ENCODE peak calls at places on chromosomes 2 and 18, in six cellular contexts. E is mesenchymal stem cell, O is IMR-90, B is H9, T is neuronal stem cell, Q is H1. Y is an unnamed sample.
A peak's percentile ranks its signal among the peaks of the same experiment; 100 is the strongest.

GRCh38 chr2:34652636-34653035 is 1053.5 kb upstream of the FAM98A start:
- DNase-seq in E (peak; percentile 9), O (no peak), B (no peak), T (peak; percentile 21), Q (no peak), Y (peak; percentile 42)

GRCh38 chr2:158443613-158444012 is 12.9 kb downstream of the CCDC148 start:
- DNase-seq in E (no peak), O (no peak), B (no peak), T (no peak), Q (no peak), Y (no peak)

GRCh38 chr2:180314086-180314485 is 307.0 kb upstream of the CWC22 start:
- DNase-seq in E (no peak), O (peak; percentile 77), B (no peak), T (no peak), Q (no peak), Y (no peak)

GRCh38 chr2:3434005-3434404 is 54.5 kb downstream of the TRAPPC12 start:
- DNase-seq in E (no peak), O (no peak), B (no peak), T (no peak), Q (no peak), Y (no peak)

GRCh38 chr2:174826051-174826450 is 61.8 kb upstream of the CHRNA1 start:
- DNase-seq in E (peak; percentile 9), O (no peak), B (no peak), T (no peak), Q (no peak), Y (no peak)

GRCh38 chr2:239472220-239472775 is 71.5 kb upstream of the HDAC4 start:
- DNase-seq in E (no peak), O (no peak), B (no peak), T (no peak), Q (no peak), Y (no peak)

GRCh38 chr2:96869281-96869823 is 528 bp downstream of the SEMA4C start:
- DNase-seq in E (peak; percentile 83), O (peak; percentile 74), B (no peak), T (no peak), Q (no peak), Y (peak; percentile 57)

GRCh38 chr2:241412144-241412543 is 56.1 kb downstream of the FARP2 start:
- DNase-seq in E (peak; percentile 4), O (peak; percentile 97), B (no peak), T (no peak), Q (no peak), Y (no peak)

GRCh38 chr2:64120928-64121327 is 23.3 kb downstream of the PELI1 start:
- DNase-seq in E (no peak), O (no peak), B (no peak), T (no peak), Q (no peak), Y (no peak)

GRCh38 chr2:182240862-182241371 is 185.9 kb downstream of the PDE1A start:
- DNase-seq in E (peak; percentile 42), O (peak; percentile 27), B (peak; percentile 45), T (no peak), Q (peak; percentile 10), Y (peak; percentile 17)

DNA sequence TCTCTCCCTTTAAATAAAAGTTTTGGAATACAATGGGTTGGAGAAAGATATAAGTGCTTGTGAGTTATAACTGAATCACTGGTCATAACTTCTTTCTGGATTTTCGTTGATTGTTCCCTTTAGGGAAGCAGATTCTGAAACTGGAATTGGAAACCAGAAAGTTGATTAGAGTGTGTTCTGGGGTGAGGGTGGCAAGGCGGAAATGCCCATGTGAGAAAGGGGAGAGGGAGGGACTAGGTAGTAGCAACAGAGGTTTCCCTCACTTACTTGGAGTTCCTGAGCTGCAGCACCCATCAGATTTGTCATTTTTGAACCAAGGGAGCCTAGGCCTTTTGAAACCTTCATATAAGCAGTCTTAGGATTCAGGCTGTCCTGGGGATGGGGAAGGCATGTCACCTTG is 453.4 kb downstream of the KCNJ3 start:
- DNase-seq in E (no peak), O (no peak), B (no peak), T (no peak), Q (no peak), Y (no peak)
- H3K4me1 ChIP-seq in E (no peaks in the 10 kb centered on the region), O (no peaks in the 10 kb centered on the region), B (no peaks in the 10 kb centered on the region), T (peaks cover 2% of the 10 kb centered on the region), Q (no peaks in the 10 kb centered on the region), Y (no peaks in the 10 kb centered on the region)

DNA sequence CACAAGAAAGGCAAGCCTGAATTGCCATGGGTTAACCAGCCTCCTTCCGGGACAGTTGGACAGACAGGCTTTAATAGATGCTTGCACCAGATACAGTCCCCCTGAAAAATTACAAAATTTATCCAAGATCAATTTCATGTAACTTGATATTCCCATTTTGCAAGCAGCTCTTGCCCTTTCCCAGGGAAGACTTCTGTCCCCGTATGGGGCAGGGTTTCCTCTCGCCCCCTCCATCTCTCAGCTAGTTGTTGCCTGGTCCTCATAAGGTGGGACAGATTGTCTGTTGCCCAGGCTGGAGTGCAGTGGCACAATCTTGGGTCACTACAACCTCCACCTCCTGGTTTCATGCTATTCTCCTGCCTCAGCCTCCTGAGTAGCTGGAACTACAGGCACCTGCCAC is 61.2 kb downstream of the TTC39C start:
- DNase-seq in E (peak; percentile 16), O (no peak), B (no peak), T (no peak), Q (no peak), Y (no peak)
- H3K4me2 ChIP-seq in E (no peak overlapping the region), O (no peak overlapping the region), B (no peak overlapping the region), T (no peak overlapping the region), Q (no peak overlapping the region), Y (no peak overlapping the region)

GRCh38 chr18:7572837-7573236 is 5.7 kb downstream of the PTPRM start:
- DNase-seq in E (peak; percentile 46), O (peak; percentile 34), B (no peak), T (no peak), Q (no peak), Y (no peak)
- H4K91ac ChIP-seq in E (no peak overlapping the region), O (peak overlapping the region; percentile 40), B (no peak overlapping the region), T (no peak overlapping the region), Q (no peak overlapping the region), Y (no peak overlapping the region)

DNA sequence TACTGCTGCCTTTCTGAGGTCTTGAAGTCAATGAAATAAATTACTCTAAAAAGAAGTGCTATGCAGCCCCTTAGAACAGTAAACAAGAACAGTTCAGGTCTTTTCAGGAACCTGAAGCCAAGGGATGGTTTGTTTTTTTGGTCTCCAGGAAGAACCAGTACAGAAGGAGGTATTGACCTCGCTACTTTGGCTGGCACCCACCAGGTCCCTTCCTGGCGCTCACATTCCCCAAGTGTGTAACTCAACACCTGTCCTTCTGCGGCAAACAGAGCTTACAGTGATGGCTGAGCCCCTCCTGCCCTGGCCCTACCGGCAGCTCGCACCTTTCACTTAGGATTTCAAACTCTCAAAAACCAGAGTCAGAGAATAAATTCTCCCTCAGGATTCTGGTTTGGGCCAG is 51.9 kb downstream of the SETBP1 start:
- DNase-seq in E (no peak), O (no peak), B (no peak), T (no peak), Q (no peak), Y (no peak)
- H3K4me1 ChIP-seq in E (peaks cover 14% of the 10 kb centered on the region), O (peaks cover 3% of the 10 kb centered on the region), B (peaks cover 7% of the 10 kb centered on the region), T (no peaks in the 10 kb centered on the region), Q (no peaks in the 10 kb centered on the region), Y (peaks cover 45% of the 10 kb centered on the region)

Y was measured in trophoblast cell.